ENCODE peak calls at places on chromosomes 7 and 10, in four cellular contexts. One of them, this sample, is unnamed.

GRCh38 chr7:134938141-134938540 is 48.2 kb upstream of the AGBL3 start:
- DNase-seq in T-helper 22 cell: no peak
- DNase-seq in lower lobe of right lung: no peak
- DNase-seq in adrenal gland: no peak
- DNase-seq in this sample: no peak

GRCh38 chr7:126727930-126728331 is 524.8 kb downstream of the GRM8 start:
- DNase-seq in adrenal gland: no peak
- DNase-seq in lower lobe of right lung: no peak
- DNase-seq in T-helper 22 cell: no peak
- DNase-seq in this sample: no peak

GRCh38 chr10:703118-703517 is 13.7 kb upstream of the DIP2C start:
- DNase-seq in lower lobe of right lung: no peak
- DNase-seq in adrenal gland: no peak
- DNase-seq in T-helper 22 cell: no peak
- DNase-seq in this sample: no peak

GRCh38 chr10:88234332-88234731 is 348.8 kb downstream of the RNLS start:
- DNase-seq in lower lobe of right lung: no peak
- DNase-seq in adrenal gland: no peak
- DNase-seq in T-helper 22 cell: no peak
- DNase-seq in this sample: no peak

GRCh38 chr10:61175331-61175730 is 231.3 kb upstream of the RHOBTB1 start:
- DNase-seq in lower lobe of right lung: no peak
- DNase-seq in adrenal gland: no peak
- DNase-seq in T-helper 22 cell: no peak
- DNase-seq in this sample: no peak

GRCh38 chr10:3624367-3624766 is 160.6 kb downstream of the KLF6 start:
- DNase-seq in lower lobe of right lung: no peak
- DNase-seq in adrenal gland: no peak
- DNase-seq in T-helper 22 cell: no peak
- DNase-seq in this sample: no peak

GRCh38 chr7:64884085-64884912 is 18.8 kb upstream of the ZNF273 start:
- DNase-seq in T-helper 22 cell: no peak
- DNase-seq in adrenal gland: peak
- DNase-seq in lower lobe of right lung: no peak
- DNase-seq in this sample: peak

GRCh38 chr7:45627691-45628456 is 53.7 kb downstream of the ADCY1 start:
- DNase-seq in lower lobe of right lung: no peak
- DNase-seq in T-helper 22 cell: no peak
- DNase-seq in adrenal gland: no peak
- DNase-seq in this sample: peak

GRCh38 chr7:96591900-96592676 is 117.6 kb downstream of the SEM1 start:
- DNase-seq in lower lobe of right lung: no peak
- DNase-seq in adrenal gland: no peak
- DNase-seq in T-helper 22 cell: no peak
- DNase-seq in this sample: no peak

GRCh38 chr7:47259682-47260081 is 322.2 kb downstream of the TNS3 start:
- DNase-seq in adrenal gland: no peak
- DNase-seq in T-helper 22 cell: no peak
- DNase-seq in lower lobe of right lung: no peak
- DNase-seq in this sample: no peak

GRCh38 chr10:61882621-61883375 is 18.7 kb upstream of the ARID5B start:
- DNase-seq in adrenal gland: no peak
- DNase-seq in lower lobe of right lung: no peak
- DNase-seq in T-helper 22 cell: no peak
- DNase-seq in this sample: no peak

GRCh38 chr10:436911-437665 is 252.4 kb downstream of the DIP2C start:
- DNase-seq in lower lobe of right lung: no peak
- DNase-seq in T-helper 22 cell: no peak
- DNase-seq in adrenal gland: no peak
- DNase-seq in this sample: no peak

GRCh38 chr7:32564542-32564941 is 69.3 kb downstream of the AVL9 start:
- DNase-seq in T-helper 22 cell: no peak
- DNase-seq in adrenal gland: no peak
- DNase-seq in lower lobe of right lung: no peak
- DNase-seq in this sample: no peak

This sample was measured in posterior vena cava.